ENCODE peak calls at places on chromosomes 11 and 22, in seven cellular contexts. O is heart left ventricle, M is NB4, H is HepG2, N is BJ, T is lower leg skin, A is HFF-Myc. W is an unnamed sample.

GRCh38 chr22:45771711-45772110 is 100.1 kb downstream of the ATXN10 start:
- DNase-seq in O (no peak), A (no peak), N (no peak), H (no peak), T (no peak), M (no peak), W (no peak)

GRCh38 chr11:43852057-43852636 is 28.5 kb upstream of the ALKBH3 start:
- DNase-seq in T (peak), O (peak), A (peak), N (no peak), H (peak), M (peak), W (peak)

GRCh38 chr11:7490054-7490453 is 4.7 kb downstream of the OLFML1 start:
- DNase-seq in T (no peak), O (no peak), A (no peak), M (no peak), N (peak), H (no peak), W (no peak)

GRCh38 chr22:29212738-29213137 is 7.0 kb downstream of the EMID1 start:
- DNase-seq in N (no peak), O (no peak), A (no peak), M (no peak), T (no peak), H (no peak), W (no peak)

GRCh38 chr11:124746621-124747243 is 5.3 kb downstream of the VSIG2 start:
- DNase-seq in T (no peak), O (peak), N (no peak), A (peak), H (peak), M (peak), W (peak)

GRCh38 chr11:110903830-110904229 is 191.6 kb upstream of the ARHGAP20 start:
- DNase-seq in N (no peak), O (no peak), A (peak), M (no peak), H (no peak), T (no peak), W (no peak)

GRCh38 chr22:45846952-45847351 is 130.0 kb downstream of the WNT7B start:
- DNase-seq in A (no peak), O (no peak), H (no peak), M (no peak), N (no peak), T (no peak), W (no peak)

GRCh38 chr11:134730596-134731538 is 318.8 kb upstream of the B3GAT1 start:
- DNase-seq in T (no peak), M (no peak), H (no peak), O (no peak), N (no peak), A (no peak), W (no peak)

GRCh38 chr11:45264839-45265515 is 21.2 kb downstream of the SYT13 start:
- DNase-seq in N (peak), H (peak), T (no peak), O (no peak), M (no peak), A (peak), W (no peak)

GRCh38 chr11:69462106-69463045 is 19.1 kb upstream of the LINC01488 start:
- DNase-seq in M (no peak), O (no peak), N (no peak), T (no peak), H (no peak), A (no peak), W (no peak)

GRCh38 chr11:102940714-102941588 is 14.6 kb downstream of the MMP13 start:
- DNase-seq in T (peak), M (peak), H (peak), O (no peak), A (peak), N (peak), W (peak)

GRCh38 chr11:21427750-21428149 is 758.4 kb downstream of the NELL1 start:
- DNase-seq in T (no peak), H (no peak), A (no peak), N (no peak), M (no peak), O (no peak), W (no peak)

GRCh38 chr22:19526702-19527111 is 2.5 kb upstream of the CLDN5 start:
- DNase-seq in N (no peak), M (no peak), O (no peak), T (no peak), H (no peak), A (no peak), W (no peak)

GRCh38 chr11:11025087-11025486 is 167.2 kb upstream of the ZBED5 start:
- DNase-seq in A (no peak), O (no peak), N (no peak), M (peak), H (no peak), T (no peak), W (no peak)

GRCh38 chr11:70872950-70873735 is 379.2 kb downstream of the SHANK2 start:
- DNase-seq in M (no peak), N (no peak), H (no peak), T (no peak), A (no peak), O (no peak), W (no peak)

GRCh38 chr22:23218867-23219251 is 38.5 kb downstream of the BCR start:
- DNase-seq in M (peak), H (peak), T (no peak), O (no peak), A (no peak), N (no peak), W (no peak)

GRCh38 chr11:61007383-61007970 is 36.0 kb downstream of the CD6 start:
- DNase-seq in H (no peak), M (no peak), T (no peak), N (no peak), A (no peak), O (no peak), W (no peak)

GRCh38 chr11:104738918-104739317 is 159.3 kb downstream of the CASP12 start:
- DNase-seq in N (no peak), A (no peak), M (no peak), H (no peak), T (no peak), O (no peak), W (no peak)

GRCh38 chr11:74412733-74413359 is 14.6 kb upstream of the PGM2L1 start:
- DNase-seq in A (no peak), O (no peak), H (no peak), T (no peak), M (no peak), N (no peak), W (no peak)
- H3K4me3 ChIP-seq in A (no peak), O (no peak), H (no peak), T (no peak), M (no peak), N (no peak), W (no peak)

GRCh38 chr22:21643533-21644357 is 1.6 kb downstream of the SDF2L1 start:
- DNase-seq in T (no peak), A (no peak), M (no peak), N (no peak), H (no peak), O (no peak), W (no peak)
- TF ChIP-seq CTCF in T (no peak), A (peak), M (peak), N (peak), H (peak), O (no peak), W (no peak)

GRCh38 chr11:81070948-81071347 is 1630.1 kb upstream of the TENM4 start:
- DNase-seq in T (no peak), A (no peak), O (no peak), N (no peak), H (no peak), M (peak), W (no peak)
- H3K4me3 ChIP-seq in T (no peak), A (no peak), O (no peak), N (no peak), H (no peak), M (no peak), W (no peak)

DNA sequence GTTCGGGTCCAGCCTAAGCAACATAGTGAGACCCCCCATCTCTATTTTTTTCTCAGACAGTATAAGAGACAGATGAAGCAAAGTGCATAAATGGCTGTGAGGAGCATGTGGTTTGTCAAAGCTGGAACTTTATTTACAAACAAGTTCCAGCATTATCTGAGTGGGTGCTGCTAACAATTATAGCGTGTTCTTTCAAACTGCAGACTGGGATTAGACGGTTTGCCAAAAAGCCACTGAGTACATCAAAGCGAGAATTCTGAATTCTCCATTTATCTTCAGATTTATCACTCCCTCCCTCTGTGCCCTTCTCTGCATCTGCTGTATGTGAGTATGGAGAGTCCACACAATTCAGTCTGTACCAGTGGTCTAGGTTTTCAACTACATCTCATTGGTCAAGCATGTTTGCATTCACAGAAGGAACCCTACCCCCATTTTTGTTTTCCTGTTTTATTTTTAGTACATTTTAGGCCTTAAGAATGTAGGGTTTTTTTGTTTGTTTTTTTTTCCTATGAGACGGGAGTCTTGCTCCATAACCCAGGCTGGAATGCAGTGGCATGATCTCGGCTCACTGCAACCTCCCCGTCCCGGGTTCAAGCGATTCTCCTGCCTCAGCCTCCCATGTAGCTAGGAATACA is 18.1 kb upstream of the INCENP start:
- DNase-seq in N (no peak), T (no peak), O (no peak), H (no peak), M (no peak), A (no peak), W (no peak)
- TF ChIP-seq CTCF in N (no peak), T (no peak), O (no peak), H (no peak), M (no peak), A (no peak), W (no peak)

GRCh38 chr11:2772544-2773031 is 72.8 kb upstream of the KCNQ1OT1 start:
- DNase-seq in A (no peak), O (no peak), N (no peak), T (peak), M (peak), H (no peak), W (no peak)
- H3K4me3 ChIP-seq in A (no peak), O (no peak), N (no peak), T (no peak), M (no peak), H (no peak), W (no peak)

W was measured in LNCaP clone FGC.